ENCODE peak calls at places on chromosomes 13 and 19, in eight cellular contexts. C, Z, F, I, P, S, B and X are unnamed samples.

GRCh38 chr13:99272481-99272880 is 14.3 kb upstream of the GPR18 start:
- DNase-seq in P (no peak), B (no peak), I (no peak), F (no peak), S (no peak), C (no peak), Z (no peak), X (no peak)

GRCh38 chr19:51259348-51260245 is 8.7 kb downstream of the SIGLECL1 start:
- DNase-seq in I (peak), C (peak), B (peak), Z (no peak), F (peak), S (peak), P (no peak), X (no peak)

GRCh38 chr19:1968279-1969175 is 27.6 kb downstream of the CSNK1G2 start:
- DNase-seq in F (no peak), C (no peak), I (no peak), Z (no peak), P (no peak), S (no peak), B (no peak), X (no peak)

GRCh38 chr13:34369925-34370324 is 552.0 kb downstream of the RFC3 start:
- DNase-seq in Z (no peak), C (no peak), P (no peak), S (no peak), I (no peak), B (peak), F (no peak), X (no peak)

GRCh38 chr13:57988276-57988675 is 356.7 kb downstream of the PCDH17 start:
- DNase-seq in S (no peak), P (no peak), F (no peak), B (no peak), C (no peak), Z (no peak), I (no peak), X (no peak)

GRCh38 chr13:75135325-75135825 is 346.6 kb downstream of the TBC1D4 start:
- DNase-seq in B (peak), I (no peak), Z (peak), S (peak), F (no peak), C (no peak), P (peak), X (peak)

GRCh38 chr13:43072394-43072793 is 49.0 kb downstream of the DNAJC15 start:
- DNase-seq in C (no peak), Z (no peak), F (no peak), B (no peak), P (no peak), I (peak), S (peak), X (no peak)

GRCh38 chr19:7463575-7463974 is 25.3 kb downstream of the PEX11G start:
- DNase-seq in Z (no peak), C (no peak), B (no peak), I (no peak), P (no peak), S (no peak), F (no peak), X (no peak)

GRCh38 chr13:47639716-47640447 is 361.2 kb downstream of the SUCLA2 start:
- DNase-seq in S (no peak), B (peak), Z (no peak), P (no peak), C (no peak), F (no peak), I (no peak), X (no peak)

GRCh38 chr19:3617463-3617862 is 9.1 kb downstream of the CACTIN start:
- DNase-seq in B (no peak), C (no peak), S (no peak), Z (no peak), I (peak), P (no peak), F (peak), X (no peak)

GRCh38 chr13:43787998-43788397 is 1.2 kb upstream of the ENOX1 start:
- DNase-seq in Z (peak), I (peak), S (no peak), F (peak), C (no peak), B (peak), P (peak), X (no peak)

GRCh38 chr13:78596701-78597550 is 6.4 kb downstream of the POU4F1 start:
- DNase-seq in F (peak), Z (no peak), B (no peak), C (no peak), S (no peak), P (no peak), I (peak), X (no peak)
- TF ChIP-seq EZH2 in F (peak), Z (peak), B (no peak), C (no peak), S (peak), P (peak), I (peak), X (no peak)

GRCh38 chr19:53908106-53908932 is 759 bp upstream of the CACNG7 start:
- DNase-seq in B (peak), Z (peak), C (no peak), F (peak), S (peak), I (peak), P (peak), X (no peak)
- TF ChIP-seq EZH2 in B (peak), Z (peak), C (no peak), F (peak), S (no peak), I (no peak), P (peak), X (no peak)

DNA sequence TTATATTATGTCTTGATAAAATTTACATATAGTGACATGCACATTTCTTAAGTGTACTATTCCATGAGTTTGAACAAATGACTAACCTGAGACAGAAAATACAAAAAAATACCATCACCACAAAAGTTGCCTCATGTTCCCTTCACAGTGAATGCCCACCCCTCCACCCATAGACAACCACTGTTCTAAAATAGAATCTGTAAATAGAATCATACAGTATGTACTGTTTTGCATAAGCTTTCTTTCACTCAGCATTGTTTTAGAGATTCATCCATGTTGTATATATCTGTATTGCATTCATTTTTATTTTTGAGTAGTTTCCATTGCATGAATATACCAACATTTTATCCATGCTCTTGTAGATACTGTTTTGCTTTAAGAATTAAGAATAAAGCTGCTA is 23.3 kb upstream of the RBM26 start:
- DNase-seq in P (no peak), B (no peak), F (no peak), C (no peak), I (no peak), Z (no peak), S (no peak), X (no peak)
- TF ChIP-seq EZH2 in P (no peak), B (no peak), F (no peak), C (no peak), I (no peak), Z (no peak), S (no peak), X (no peak)

DNA sequence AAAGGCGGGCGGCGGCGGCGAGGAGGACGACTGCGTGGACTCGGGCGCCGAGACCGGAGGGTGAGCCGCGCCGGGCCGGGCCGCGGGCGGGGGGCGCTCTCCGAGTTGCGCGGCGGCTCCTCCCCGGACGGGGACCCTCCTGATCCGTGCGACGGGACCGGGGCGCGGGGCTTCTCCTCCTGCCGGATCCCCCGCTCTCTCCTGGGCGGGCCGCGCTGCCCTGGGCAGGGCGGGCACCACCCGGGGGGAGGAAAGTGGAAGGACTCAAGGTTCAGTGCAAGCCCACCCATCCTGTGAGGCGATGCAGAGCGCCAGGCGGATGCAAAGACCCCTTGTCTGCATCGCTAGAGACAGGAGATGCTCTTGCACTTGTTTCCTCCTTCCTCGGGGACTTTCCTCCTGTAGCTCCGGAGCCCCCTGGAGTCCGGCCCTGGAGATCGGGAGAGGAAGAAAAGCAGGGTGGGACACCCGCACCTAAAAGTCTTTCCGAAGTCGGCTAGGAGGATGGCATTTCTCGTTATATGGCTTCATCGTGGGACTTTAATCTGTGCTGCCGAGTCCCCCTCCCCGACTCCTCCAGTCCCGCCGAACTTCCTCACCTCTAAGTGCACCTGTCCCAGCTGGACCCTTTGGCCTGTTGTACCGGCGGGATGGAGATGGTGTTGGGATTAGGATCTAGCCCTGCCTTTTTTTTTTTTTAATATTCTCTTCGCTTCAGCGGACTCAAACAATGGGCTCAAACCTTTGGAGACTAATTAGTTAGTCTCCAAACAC is 499 bp downstream of the FAM124A start:
- DNase-seq in Z (no peak), P (peak), B (peak), I (peak), C (no peak), F (peak), S (peak), X (no peak)
- TF ChIP-seq EZH2 in Z (peak), P (no peak), B (no peak), I (no peak), C (peak), F (no peak), S (no peak), X (peak)

GRCh38 chr13:106753241-106753640 is 185.3 kb upstream of the ARGLU1 start:
- DNase-seq in C (no peak), Z (no peak), S (peak), F (peak), B (no peak), I (no peak), P (no peak), X (no peak)
- TF ChIP-seq EZH2 in C (no peak), Z (no peak), S (no peak), F (no peak), B (no peak), I (no peak), P (no peak), X (no peak)

DNA sequence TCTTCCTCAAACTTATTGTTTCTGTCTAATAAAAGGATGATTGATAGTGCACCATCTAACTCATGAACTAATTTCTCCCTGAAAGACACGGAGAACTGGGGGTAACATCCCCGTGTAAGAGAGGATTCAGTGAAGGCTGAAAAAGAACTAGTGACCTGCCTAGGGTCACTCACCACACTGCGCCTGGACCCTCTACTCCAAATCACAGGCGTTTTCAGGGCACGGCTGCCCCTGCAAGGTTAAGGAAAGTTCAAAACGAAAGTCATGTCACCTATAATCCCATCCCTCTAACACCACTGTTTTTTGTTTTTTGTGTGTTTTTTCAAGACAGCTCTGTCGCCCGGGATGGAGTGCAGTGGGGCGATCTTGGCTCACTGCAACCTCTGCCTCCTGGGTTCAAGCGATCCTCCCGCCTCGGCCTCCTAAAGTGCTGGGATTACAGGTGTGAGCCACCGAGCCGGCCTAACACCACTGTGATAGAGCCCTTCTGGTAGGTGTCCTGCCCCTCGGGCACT is 8.7 kb downstream of the URAD start:
- DNase-seq in I (no peak), P (no peak), Z (no peak), B (no peak), C (no peak), F (no peak), S (no peak), X (no peak)
- TF ChIP-seq EZH2 in I (peak), P (peak), Z (no peak), B (no peak), C (no peak), F (no peak), S (peak), X (peak)

GRCh38 chr19:18791315-18791678 is 192 bp upstream of the COMP start:
- DNase-seq in P (no peak), F (no peak), S (no peak), C (no peak), B (no peak), Z (no peak), I (no peak), X (no peak)

GRCh38 chr19:18789422-18789832 is 1.7 kb downstream of the COMP start:
- DNase-seq in S (no peak), C (no peak), Z (no peak), F (no peak), B (no peak), P (no peak), I (no peak), X (no peak)

GRCh38 chr19:18788782-18789421 is 2.2 kb downstream of the COMP start:
- DNase-seq in S (no peak), B (no peak), C (no peak), P (no peak), F (no peak), I (peak), Z (no peak), X (no peak)

GRCh38 chr19:18790566-18791314 is at the start of gene COMP:
- DNase-seq in F (peak), S (no peak), C (no peak), B (no peak), Z (no peak), I (peak), P (no peak), X (no peak)

DNA sequence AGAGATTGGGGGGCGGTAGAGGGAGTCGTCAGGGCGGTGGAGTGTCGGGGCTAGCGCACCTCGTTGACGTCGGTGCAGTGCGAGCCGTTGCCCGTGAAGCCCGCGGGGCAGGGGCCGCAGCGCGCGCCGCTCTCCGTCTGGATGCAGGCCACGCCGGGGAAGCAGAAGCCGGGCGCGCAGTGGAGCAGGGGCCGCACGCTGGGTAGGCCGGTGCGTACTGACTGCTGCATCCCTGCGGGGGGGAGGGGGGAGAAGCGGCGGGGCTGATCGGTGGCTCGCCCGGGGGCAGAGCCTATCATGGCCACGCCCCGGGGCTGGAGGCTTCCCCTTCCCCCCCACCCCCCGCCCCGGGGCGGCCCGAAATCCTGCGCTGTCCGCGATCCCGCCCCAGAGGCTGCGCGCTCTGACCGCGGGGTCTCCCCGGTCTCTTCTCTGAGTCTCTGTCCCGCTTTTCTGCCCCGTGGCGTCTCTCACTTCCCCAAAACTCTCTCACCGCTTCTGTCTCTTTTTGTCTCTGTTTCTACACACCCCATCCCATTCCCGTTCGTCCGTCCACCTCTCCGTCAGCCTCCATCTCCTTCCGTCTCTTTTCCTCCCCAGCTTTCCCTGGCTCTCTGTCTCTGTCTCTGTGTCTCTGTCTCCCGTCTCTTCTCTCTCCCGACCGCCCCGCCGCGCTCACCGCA is 1.1 kb downstream of the COMP start:
- DNase-seq in S (peak), C (no peak), B (no peak), Z (no peak), P (peak), I (peak), F (peak), X (no peak)
- TF ChIP-seq EZH2 in S (no peak), C (no peak), B (no peak), Z (no peak), P (no peak), I (no peak), F (no peak), X (no peak)

DNA sequence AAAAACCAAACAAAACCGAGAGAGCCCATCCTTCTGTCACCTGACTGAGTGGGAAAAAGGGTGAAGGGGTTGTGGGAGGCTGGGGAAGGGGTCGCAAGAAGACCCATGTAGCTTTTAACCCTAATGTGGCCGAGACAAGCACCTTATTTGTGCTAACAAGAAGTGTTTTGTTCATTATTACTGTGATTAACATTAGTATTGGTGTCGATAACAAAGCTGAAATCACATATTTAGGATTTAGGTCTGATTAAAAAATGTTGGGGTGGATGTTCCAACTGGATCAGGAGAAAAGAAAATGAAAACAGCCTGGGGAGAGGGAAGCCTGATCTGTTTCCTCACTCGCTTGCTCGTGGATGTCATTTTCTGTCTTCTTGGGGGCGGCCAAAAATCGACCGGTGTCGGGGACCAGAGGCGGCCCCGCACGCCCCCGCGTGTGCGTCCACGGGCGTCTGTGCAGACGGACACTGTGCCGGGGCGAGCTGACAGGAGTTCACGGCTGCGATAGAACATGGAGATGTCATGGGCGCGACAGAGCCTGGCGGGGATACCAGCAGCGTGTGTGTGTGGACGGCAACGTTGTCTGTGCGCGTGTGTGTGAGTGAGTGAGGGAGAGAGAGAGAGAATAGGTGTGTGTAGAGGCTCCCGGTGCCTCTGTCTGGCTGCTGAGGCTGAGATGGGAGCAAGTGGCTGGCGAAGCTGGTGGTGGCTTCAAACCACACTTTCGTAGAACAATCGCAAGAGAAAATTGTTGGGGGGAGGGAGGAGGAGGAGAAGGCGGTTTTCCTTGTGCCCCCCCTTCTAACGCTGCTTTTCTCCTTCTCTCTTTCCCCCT is 29.1 kb downstream of the NFIX start:
- DNase-seq in P (peak), I (no peak), B (peak), F (peak), S (no peak), Z (no peak), C (no peak), X (no peak)
- TF ChIP-seq EZH2 in P (no peak), I (peak), B (no peak), F (peak), S (peak), Z (no peak), C (no peak), X (no peak)

GRCh38 chr13:112345826-112346172 is 30.4 kb upstream of the SPACA7 start:
- DNase-seq in S (no peak), B (no peak), P (no peak), F (no peak), C (no peak), Z (no peak), I (no peak), X (no peak)

GRCh38 chr13:112346899-112347229 is 29.3 kb upstream of the SPACA7 start:
- DNase-seq in B (no peak), S (no peak), P (no peak), Z (no peak), C (no peak), F (peak), I (peak), X (no peak)

GRCh38 chr13:112343591-112343990 is 32.6 kb upstream of the SPACA7 start:
- DNase-seq in B (no peak), S (no peak), P (no peak), F (no peak), Z (no peak), I (no peak), C (no peak), X (no peak)

GRCh38 chr13:112348642-112349345 is 27.4 kb upstream of the SPACA7 start:
- DNase-seq in C (no peak), F (no peak), B (no peak), I (no peak), Z (no peak), P (no peak), S (no peak), X (no peak)

DNA sequence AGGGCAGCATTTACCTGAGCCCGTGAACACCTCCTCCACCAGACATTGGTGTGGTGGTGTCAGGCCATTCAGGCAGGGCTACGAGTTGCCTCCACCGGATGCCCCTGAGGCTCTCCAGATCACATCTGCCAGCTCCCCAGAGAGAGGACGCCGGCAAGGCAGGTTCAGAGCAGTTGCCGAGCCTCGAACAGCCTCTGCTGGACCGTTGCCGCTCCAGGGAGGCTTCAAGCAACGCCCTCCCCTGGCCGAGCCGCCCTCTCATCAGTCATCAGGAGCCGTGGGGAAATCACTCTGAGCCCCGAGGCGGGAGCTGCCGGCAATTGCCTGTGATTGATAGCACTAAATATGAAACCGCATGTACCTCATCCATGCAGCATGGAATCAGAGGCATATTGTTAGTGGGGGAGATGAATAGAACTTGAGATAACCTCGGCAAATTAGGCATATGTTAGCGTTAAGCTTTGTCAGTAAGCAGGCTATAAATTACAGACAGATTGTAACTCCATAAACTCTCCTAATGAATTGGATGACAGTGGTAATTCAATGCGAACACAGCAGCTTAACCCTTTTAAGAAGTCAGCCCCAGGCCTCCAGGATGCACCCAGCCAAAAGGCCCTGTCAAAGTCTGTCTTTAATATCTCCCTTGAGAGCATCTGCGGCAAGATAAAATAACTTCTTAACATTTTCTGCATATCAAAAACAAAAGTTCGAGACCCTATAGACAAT is 29.8 kb upstream of the SPACA7 start:
- DNase-seq in C (no peak), Z (no peak), B (no peak), S (peak), P (no peak), I (peak), F (peak), X (no peak)
- TF ChIP-seq EZH2 in C (no peak), Z (no peak), B (no peak), S (no peak), P (no peak), I (no peak), F (no peak), X (no peak)